ENCODE peak calls at places on chromosome 21, in seven cellular contexts. One of them, this sample, is unnamed.

GRCh38 chr21:40143822-40144525 is 276.7 kb downstream of the PCP4 start:
- DNase-seq in HepG2: peak
- DNase-seq in NT2/D1: peak
- DNase-seq in SK-N-SH: peak
- DNase-seq in GM12878: no peak
- DNase-seq in HCT116: peak
- DNase-seq in H1: no peak
- DNase-seq in this sample: peak

GRCh38 chr21:39144191-39144590 is 39.1 kb downstream of the PSMG1 start:
- DNase-seq in HepG2: no peak
- DNase-seq in NT2/D1: no peak
- DNase-seq in SK-N-SH: no peak
- DNase-seq in GM12878: no peak
- DNase-seq in HCT116: no peak
- DNase-seq in H1: no peak
- DNase-seq in this sample: peak

GRCh38 chr21:19553930-19554615 is 1150.5 kb upstream of the TMPRSS15 start:
- DNase-seq in HepG2: no peak
- DNase-seq in NT2/D1: peak
- DNase-seq in SK-N-SH: no peak
- DNase-seq in GM12878: no peak
- DNase-seq in HCT116: no peak
- DNase-seq in H1: peak
- DNase-seq in this sample: no peak

GRCh38 chr21:22393324-22393723 is 1395.1 kb downstream of the NCAM2 start:
- DNase-seq in HepG2: no peak
- DNase-seq in NT2/D1: no peak
- DNase-seq in SK-N-SH: no peak
- DNase-seq in GM12878: no peak
- DNase-seq in HCT116: no peak
- DNase-seq in H1: no peak
- DNase-seq in this sample: no peak

GRCh38 chr21:15978158-15978805 is 248.5 kb downstream of the USP25 start:
- DNase-seq in HepG2: no peak
- DNase-seq in NT2/D1: no peak
- DNase-seq in SK-N-SH: peak
- DNase-seq in GM12878: no peak
- DNase-seq in HCT116: no peak
- DNase-seq in H1: no peak
- DNase-seq in this sample: no peak

GRCh38 chr21:37566790-37567725 is 200.5 kb downstream of the DYRK1A start:
- DNase-seq in HepG2: no peak
- DNase-seq in NT2/D1: no peak
- DNase-seq in SK-N-SH: no peak
- DNase-seq in GM12878: no peak
- DNase-seq in HCT116: no peak
- DNase-seq in H1: no peak
- DNase-seq in this sample: peak

GRCh38 chr21:38997756-38998155 is 185.5 kb downstream of the PSMG1 start:
- DNase-seq in HepG2: no peak
- DNase-seq in NT2/D1: no peak
- DNase-seq in SK-N-SH: no peak
- DNase-seq in GM12878: no peak
- DNase-seq in HCT116: no peak
- DNase-seq in H1: no peak
- DNase-seq in this sample: no peak

GRCh38 chr21:36097427-36098230 is 27.8 kb downstream of the CBR1 start:
- DNase-seq in HepG2: no peak
- DNase-seq in NT2/D1: peak
- DNase-seq in SK-N-SH: no peak
- DNase-seq in GM12878: peak
- DNase-seq in HCT116: no peak
- DNase-seq in H1: no peak
- DNase-seq in this sample: no peak

GRCh38 chr21:31554511-31555022 is 104.9 kb upstream of the SOD1 start:
- DNase-seq in HepG2: no peak
- DNase-seq in NT2/D1: peak
- DNase-seq in SK-N-SH: no peak
- DNase-seq in GM12878: peak
- DNase-seq in HCT116: peak
- DNase-seq in H1: no peak
- DNase-seq in this sample: no peak

GRCh38 chr21:32940079-32941014 is 85.4 kb upstream of the OLIG2 start:
- DNase-seq in HepG2: peak
- DNase-seq in NT2/D1: peak
- DNase-seq in SK-N-SH: peak
- DNase-seq in GM12878: no peak
- DNase-seq in HCT116: peak
- DNase-seq in H1: no peak
- DNase-seq in this sample: peak
- TF ChIP-seq YY1 in HepG2: no peak
- TF ChIP-seq YY1 in NT2/D1: no peak
- TF ChIP-seq YY1 in SK-N-SH: no peak
- TF ChIP-seq YY1 in GM12878: no peak
- TF ChIP-seq YY1 in HCT116: no peak
- TF ChIP-seq YY1 in H1: no peak
- TF ChIP-seq YY1 in this sample: no peak

GRCh38 chr21:42878678-42878992 is 704 bp downstream of the WDR4 start:
- DNase-seq in HepG2: no peak
- DNase-seq in NT2/D1: no peak
- DNase-seq in SK-N-SH: no peak
- DNase-seq in GM12878: no peak
- DNase-seq in HCT116: no peak
- DNase-seq in H1: no peak
- DNase-seq in this sample: no peak
- TF ChIP-seq YY1 in HepG2: no peak
- TF ChIP-seq YY1 in NT2/D1: no peak
- TF ChIP-seq YY1 in SK-N-SH: no peak
- TF ChIP-seq YY1 in GM12878: no peak
- TF ChIP-seq YY1 in HCT116: no peak
- TF ChIP-seq YY1 in H1: no peak
- TF ChIP-seq YY1 in this sample: no peak

GRCh38 chr21:34511787-34512451 is at the start of gene KCNE1:
- DNase-seq in HepG2: no peak
- DNase-seq in NT2/D1: no peak
- DNase-seq in SK-N-SH: no peak
- DNase-seq in GM12878: no peak
- DNase-seq in HCT116: no peak
- DNase-seq in H1: no peak
- DNase-seq in this sample: no peak
- TF ChIP-seq YY1 in HepG2: no peak
- TF ChIP-seq YY1 in NT2/D1: no peak
- TF ChIP-seq YY1 in SK-N-SH: no peak
- TF ChIP-seq YY1 in GM12878: no peak
- TF ChIP-seq YY1 in HCT116: no peak
- TF ChIP-seq YY1 in H1: no peak
- TF ChIP-seq YY1 in this sample: no peak

DNA sequence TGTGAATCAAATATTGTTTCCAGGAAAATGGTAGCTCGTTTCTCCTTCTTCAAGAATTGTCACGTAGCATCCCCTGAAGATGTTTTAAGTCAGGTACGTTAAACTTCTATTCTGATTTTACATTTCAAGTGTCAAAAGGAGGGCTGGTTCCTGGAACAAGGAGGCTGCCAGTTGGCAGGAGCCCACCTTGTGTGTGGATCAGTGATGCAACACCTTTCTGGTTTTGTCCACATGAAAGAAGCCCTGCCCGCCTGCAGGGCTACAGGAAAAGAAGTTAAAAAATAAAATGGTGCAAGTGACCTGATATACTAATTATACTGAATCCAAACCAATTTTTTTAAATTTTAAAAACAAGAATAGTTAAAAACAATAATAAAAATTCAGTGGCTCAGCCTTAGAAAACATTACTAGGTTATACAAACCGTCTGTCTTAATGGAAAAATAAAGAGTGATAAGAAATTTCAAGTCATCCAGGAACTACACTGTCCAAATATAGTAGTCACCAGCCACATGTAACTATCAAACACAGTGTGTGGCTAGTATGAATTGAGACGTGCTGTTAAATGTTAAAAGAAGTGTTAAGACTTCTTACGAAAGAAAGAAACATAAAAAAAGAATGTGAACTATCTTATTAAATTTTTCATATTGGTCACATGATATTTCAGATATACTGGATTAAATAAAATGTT is 123.1 kb downstream of the APP start:
- DNase-seq in HepG2: no peak
- DNase-seq in NT2/D1: no peak
- DNase-seq in SK-N-SH: no peak
- DNase-seq in GM12878: no peak
- DNase-seq in HCT116: no peak
- DNase-seq in H1: no peak
- DNase-seq in this sample: no peak
- TF ChIP-seq YY1 in HepG2: no peak
- TF ChIP-seq YY1 in NT2/D1: no peak
- TF ChIP-seq YY1 in SK-N-SH: no peak
- TF ChIP-seq YY1 in GM12878: no peak
- TF ChIP-seq YY1 in HCT116: no peak
- TF ChIP-seq YY1 in H1: no peak
- TF ChIP-seq YY1 in this sample: no peak

GRCh38 chr21:44010429-44010828 is 1.7 kb upstream of the TRAPPC10 start:
- DNase-seq in HepG2: peak
- DNase-seq in NT2/D1: no peak
- DNase-seq in SK-N-SH: no peak
- DNase-seq in GM12878: no peak
- DNase-seq in HCT116: no peak
- DNase-seq in H1: no peak
- DNase-seq in this sample: peak

GRCh38 chr21:44011123-44011773 is 861 bp upstream of the TRAPPC10 start:
- DNase-seq in HepG2: no peak
- DNase-seq in NT2/D1: no peak
- DNase-seq in SK-N-SH: peak
- DNase-seq in GM12878: no peak
- DNase-seq in HCT116: no peak
- DNase-seq in H1: no peak
- DNase-seq in this sample: peak

GRCh38 chr21:44012474-44013379 is 618 bp downstream of the TRAPPC10 start:
- DNase-seq in HepG2: peak
- DNase-seq in NT2/D1: peak
- DNase-seq in SK-N-SH: peak
- DNase-seq in GM12878: peak
- DNase-seq in HCT116: no peak
- DNase-seq in H1: no peak
- DNase-seq in this sample: peak

GRCh38 chr21:44011774-44012473 is at the start of gene TRAPPC10:
- DNase-seq in HepG2: peak
- DNase-seq in NT2/D1: peak
- DNase-seq in SK-N-SH: peak
- DNase-seq in GM12878: peak
- DNase-seq in HCT116: peak
- DNase-seq in H1: no peak
- DNase-seq in this sample: peak

DNA sequence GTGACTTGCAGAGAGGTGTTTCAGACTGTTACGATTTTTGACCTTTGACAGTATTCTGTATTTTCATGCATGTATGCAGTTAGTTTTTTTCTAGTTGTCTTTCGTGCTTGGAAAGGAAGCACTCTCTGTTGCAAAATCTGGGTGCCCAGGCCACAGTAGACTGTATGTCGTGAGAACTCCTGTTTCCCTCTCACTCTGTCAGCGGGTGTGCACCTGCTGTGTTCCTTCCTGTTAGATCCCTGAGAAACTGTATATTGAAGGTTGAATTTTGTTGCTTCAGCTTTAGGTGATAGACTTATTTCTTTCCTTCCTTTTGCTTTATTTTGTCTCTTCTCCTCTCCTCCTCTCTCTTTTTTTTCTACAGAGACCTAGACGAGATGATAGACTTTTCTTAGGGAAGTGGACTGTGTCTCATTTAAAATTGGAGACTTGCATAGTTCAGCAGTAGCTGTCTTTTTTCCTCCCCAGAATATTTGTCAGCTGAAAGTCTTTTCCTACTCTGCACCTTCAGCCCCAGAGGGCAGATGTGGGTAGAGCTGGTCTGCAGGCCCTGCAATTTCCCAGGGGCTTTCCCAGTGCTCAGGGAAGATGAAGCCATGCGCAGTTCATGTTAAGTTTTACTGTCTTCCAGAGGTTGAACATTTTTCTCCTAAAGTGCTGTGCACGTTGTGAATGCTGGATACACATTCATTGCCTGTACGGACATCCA is 1.4 kb downstream of the TRAPPC10 start:
- DNase-seq in HepG2: no peak
- DNase-seq in NT2/D1: no peak
- DNase-seq in SK-N-SH: peak
- DNase-seq in GM12878: peak
- DNase-seq in HCT116: no peak
- DNase-seq in H1: no peak
- DNase-seq in this sample: peak
- TF ChIP-seq YY1 in HepG2: no peak
- TF ChIP-seq YY1 in NT2/D1: no peak
- TF ChIP-seq YY1 in SK-N-SH: no peak
- TF ChIP-seq YY1 in GM12878: no peak
- TF ChIP-seq YY1 in HCT116: no peak
- TF ChIP-seq YY1 in H1: no peak
- TF ChIP-seq YY1 in this sample: no peak

DNA sequence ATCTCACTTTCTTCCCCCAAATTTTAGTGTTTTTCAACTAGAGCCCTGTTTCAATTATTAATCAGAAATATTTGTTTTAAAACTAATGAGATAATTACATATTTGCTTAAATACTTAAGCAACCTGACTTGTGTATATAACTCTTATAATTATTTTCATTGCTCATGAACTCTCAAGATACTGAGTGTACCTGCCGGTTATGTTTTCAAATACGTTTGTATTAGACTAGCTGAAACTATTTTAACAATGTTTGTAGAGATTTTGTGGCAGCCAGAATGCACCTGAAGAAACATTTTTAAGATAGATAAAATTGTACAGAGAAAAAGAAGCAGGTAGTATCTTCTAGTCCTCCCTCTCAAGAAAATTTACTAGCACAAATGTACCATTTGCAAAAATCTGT is 140.6 kb upstream of the CXADR start:
- DNase-seq in HepG2: no peak
- DNase-seq in NT2/D1: no peak
- DNase-seq in SK-N-SH: no peak
- DNase-seq in GM12878: no peak
- DNase-seq in HCT116: no peak
- DNase-seq in H1: no peak
- DNase-seq in this sample: no peak
- TF ChIP-seq YY1 in HepG2: no peak
- TF ChIP-seq YY1 in NT2/D1: no peak
- TF ChIP-seq YY1 in SK-N-SH: no peak
- TF ChIP-seq YY1 in GM12878: no peak
- TF ChIP-seq YY1 in HCT116: no peak
- TF ChIP-seq YY1 in H1: no peak
- TF ChIP-seq YY1 in this sample: no peak

GRCh38 chr21:46124083-46124925 is 26.4 kb downstream of the COL6A2 start:
- DNase-seq in HepG2: no peak
- DNase-seq in NT2/D1: no peak
- DNase-seq in SK-N-SH: peak
- DNase-seq in GM12878: no peak
- DNase-seq in HCT116: no peak
- DNase-seq in H1: no peak
- DNase-seq in this sample: no peak
- TF ChIP-seq YY1 in HepG2: no peak
- TF ChIP-seq YY1 in NT2/D1: no peak
- TF ChIP-seq YY1 in SK-N-SH: no peak
- TF ChIP-seq YY1 in GM12878: no peak
- TF ChIP-seq YY1 in HCT116: no peak
- TF ChIP-seq YY1 in H1: no peak
- TF ChIP-seq YY1 in this sample: no peak

DNA sequence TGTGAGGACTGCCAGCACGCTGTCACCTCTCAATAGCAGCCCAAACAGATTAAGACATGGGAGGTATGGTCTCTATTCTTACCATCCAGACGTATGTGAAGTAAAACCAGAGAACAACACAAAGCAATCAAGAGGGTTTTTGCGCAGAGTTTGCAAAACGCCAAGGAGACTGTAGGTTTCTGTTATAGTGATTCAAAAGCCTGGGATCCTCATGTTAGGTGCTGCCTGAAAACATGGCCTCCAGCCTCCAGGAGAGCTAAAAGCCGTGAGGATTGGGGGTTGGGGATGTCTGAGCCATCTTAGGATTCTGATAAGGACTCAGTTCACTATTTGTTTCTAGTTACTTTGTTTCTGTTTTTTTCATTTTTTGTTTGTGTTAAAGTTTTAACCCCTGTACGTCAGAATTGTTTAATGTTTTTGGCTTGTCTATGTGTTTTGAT is 4.2 kb upstream of the CCT8 start:
- DNase-seq in HepG2: no peak
- DNase-seq in NT2/D1: no peak
- DNase-seq in SK-N-SH: no peak
- DNase-seq in GM12878: peak
- DNase-seq in HCT116: no peak
- DNase-seq in H1: no peak
- DNase-seq in this sample: no peak
- TF ChIP-seq YY1 in HepG2: no peak
- TF ChIP-seq YY1 in NT2/D1: no peak
- TF ChIP-seq YY1 in SK-N-SH: no peak
- TF ChIP-seq YY1 in GM12878: peak
- TF ChIP-seq YY1 in HCT116: no peak
- TF ChIP-seq YY1 in H1: no peak
- TF ChIP-seq YY1 in this sample: no peak